ENCODE peak calls at places on chromosomes 7 and 10, in eight cellular contexts. One of them, this sample, is unnamed.

GRCh38 chr7:518630-519428 is 817 bp downstream of the PDGFA start:
- DNase-seq in keratinocyte: no peak
- DNase-seq in dorsolateral prefrontal cortex: peak
- DNase-seq in heart left ventricle: peak
- DNase-seq in testis: peak
- DNase-seq in ovary: peak
- DNase-seq in OCI-LY7: no peak
- DNase-seq in adrenal gland: peak
- DNase-seq in this sample: peak

GRCh38 chr7:77770316-77770715 is 27.9 kb downstream of the TMEM60 start:
- DNase-seq in dorsolateral prefrontal cortex: no peak
- DNase-seq in adrenal gland: no peak
- DNase-seq in heart left ventricle: no peak
- DNase-seq in keratinocyte: no peak
- DNase-seq in OCI-LY7: peak
- DNase-seq in ovary: no peak
- DNase-seq in testis: no peak
- DNase-seq in this sample: no peak

GRCh38 chr10:72272689-72273409 is 875 bp upstream of the DDIT4 start:
- DNase-seq in dorsolateral prefrontal cortex: peak
- DNase-seq in OCI-LY7: peak
- DNase-seq in adrenal gland: peak
- DNase-seq in ovary: peak
- DNase-seq in keratinocyte: no peak
- DNase-seq in testis: peak
- DNase-seq in heart left ventricle: peak
- DNase-seq in this sample: peak

GRCh38 chr7:111018960-111019835 is 71.7 kb upstream of the LRRN3 start:
- DNase-seq in ovary: no peak
- DNase-seq in OCI-LY7: no peak
- DNase-seq in heart left ventricle: no peak
- DNase-seq in dorsolateral prefrontal cortex: no peak
- DNase-seq in adrenal gland: peak
- DNase-seq in testis: no peak
- DNase-seq in keratinocyte: no peak
- DNase-seq in this sample: no peak

GRCh38 chr7:29921404-29922010 is 68.1 kb downstream of the SCRN1 start:
- DNase-seq in OCI-LY7: peak
- DNase-seq in testis: peak
- DNase-seq in adrenal gland: peak
- DNase-seq in heart left ventricle: no peak
- DNase-seq in ovary: no peak
- DNase-seq in keratinocyte: peak
- DNase-seq in dorsolateral prefrontal cortex: no peak
- DNase-seq in this sample: peak

GRCh38 chr10:1535337-1535957 is 201.9 kb downstream of the ADARB2 start:
- DNase-seq in dorsolateral prefrontal cortex: peak
- DNase-seq in testis: no peak
- DNase-seq in adrenal gland: no peak
- DNase-seq in heart left ventricle: no peak
- DNase-seq in ovary: no peak
- DNase-seq in keratinocyte: no peak
- DNase-seq in OCI-LY7: no peak
- DNase-seq in this sample: no peak

GRCh38 chr10:21144047-21144446 is 246.9 kb upstream of the NEBL start:
- DNase-seq in adrenal gland: no peak
- DNase-seq in keratinocyte: no peak
- DNase-seq in testis: no peak
- DNase-seq in ovary: no peak
- DNase-seq in heart left ventricle: no peak
- DNase-seq in dorsolateral prefrontal cortex: no peak
- DNase-seq in OCI-LY7: no peak
- DNase-seq in this sample: no peak

GRCh38 chr7:88638583-88638982 is 120.9 kb upstream of the ZNF804B start:
- DNase-seq in dorsolateral prefrontal cortex: no peak
- DNase-seq in testis: no peak
- DNase-seq in OCI-LY7: no peak
- DNase-seq in adrenal gland: no peak
- DNase-seq in keratinocyte: no peak
- DNase-seq in ovary: no peak
- DNase-seq in heart left ventricle: no peak
- DNase-seq in this sample: no peak

GRCh38 chr10:132562177-132562915 is 24.8 kb downstream of the INPP5A start:
- DNase-seq in dorsolateral prefrontal cortex: no peak
- DNase-seq in testis: no peak
- DNase-seq in heart left ventricle: peak
- DNase-seq in ovary: no peak
- DNase-seq in adrenal gland: no peak
- DNase-seq in OCI-LY7: no peak
- DNase-seq in keratinocyte: no peak
- DNase-seq in this sample: no peak

GRCh38 chr10:23173549-23174074 is 18.5 kb upstream of the PTF1A start:
- DNase-seq in testis: no peak
- DNase-seq in dorsolateral prefrontal cortex: no peak
- DNase-seq in adrenal gland: no peak
- DNase-seq in heart left ventricle: no peak
- DNase-seq in keratinocyte: no peak
- DNase-seq in ovary: no peak
- DNase-seq in OCI-LY7: no peak
- DNase-seq in this sample: no peak
- TF ChIP-seq CTCF in testis: no peak
- TF ChIP-seq CTCF in dorsolateral prefrontal cortex: no peak
- TF ChIP-seq CTCF in adrenal gland: no peak
- TF ChIP-seq CTCF in heart left ventricle: no peak
- TF ChIP-seq CTCF in keratinocyte: no peak
- TF ChIP-seq CTCF in ovary: no peak
- TF ChIP-seq CTCF in OCI-LY7: no peak
- TF ChIP-seq CTCF in this sample: no peak

GRCh38 chr10:101140950-101141621 is 10.0 kb downstream of the TLX1 start:
- DNase-seq in heart left ventricle: no peak
- DNase-seq in adrenal gland: no peak
- DNase-seq in testis: no peak
- DNase-seq in dorsolateral prefrontal cortex: no peak
- DNase-seq in ovary: no peak
- DNase-seq in keratinocyte: no peak
- DNase-seq in OCI-LY7: no peak
- DNase-seq in this sample: no peak

GRCh38 chr10:101140084-101140949 is 9.2 kb downstream of the TLX1 start:
- DNase-seq in keratinocyte: no peak
- DNase-seq in adrenal gland: no peak
- DNase-seq in ovary: no peak
- DNase-seq in heart left ventricle: no peak
- DNase-seq in dorsolateral prefrontal cortex: no peak
- DNase-seq in OCI-LY7: no peak
- DNase-seq in testis: no peak
- DNase-seq in this sample: no peak

GRCh38 chr10:101138788-101139420 is 7.8 kb downstream of the TLX1 start:
- DNase-seq in keratinocyte: no peak
- DNase-seq in ovary: no peak
- DNase-seq in dorsolateral prefrontal cortex: no peak
- DNase-seq in heart left ventricle: no peak
- DNase-seq in adrenal gland: no peak
- DNase-seq in testis: no peak
- DNase-seq in OCI-LY7: no peak
- DNase-seq in this sample: no peak

GRCh38 chr10:101137271-101137670 is 6.2 kb downstream of the TLX1 start:
- DNase-seq in keratinocyte: no peak
- DNase-seq in heart left ventricle: no peak
- DNase-seq in adrenal gland: no peak
- DNase-seq in dorsolateral prefrontal cortex: no peak
- DNase-seq in OCI-LY7: no peak
- DNase-seq in ovary: no peak
- DNase-seq in testis: no peak
- DNase-seq in this sample: no peak

GRCh38 chr10:101139421-101139911 is 8.4 kb downstream of the TLX1 start:
- DNase-seq in keratinocyte: no peak
- DNase-seq in ovary: no peak
- DNase-seq in adrenal gland: no peak
- DNase-seq in testis: no peak
- DNase-seq in heart left ventricle: no peak
- DNase-seq in OCI-LY7: no peak
- DNase-seq in dorsolateral prefrontal cortex: no peak
- DNase-seq in this sample: no peak
- TF ChIP-seq CTCF in keratinocyte: peak
- TF ChIP-seq CTCF in ovary: no peak
- TF ChIP-seq CTCF in adrenal gland: no peak
- TF ChIP-seq CTCF in testis: no peak
- TF ChIP-seq CTCF in heart left ventricle: peak
- TF ChIP-seq CTCF in OCI-LY7: no peak
- TF ChIP-seq CTCF in dorsolateral prefrontal cortex: no peak
- TF ChIP-seq CTCF in this sample: peak

GRCh38 chr7:150964593-150965111 is 13.5 kb downstream of the KCNH2 start:
- DNase-seq in testis: peak
- DNase-seq in heart left ventricle: peak
- DNase-seq in keratinocyte: no peak
- DNase-seq in OCI-LY7: no peak
- DNase-seq in adrenal gland: peak
- DNase-seq in dorsolateral prefrontal cortex: no peak
- DNase-seq in ovary: no peak
- DNase-seq in this sample: no peak
- TF ChIP-seq CTCF in testis: peak
- TF ChIP-seq CTCF in heart left ventricle: peak
- TF ChIP-seq CTCF in keratinocyte: no peak
- TF ChIP-seq CTCF in OCI-LY7: no peak
- TF ChIP-seq CTCF in adrenal gland: no peak
- TF ChIP-seq CTCF in dorsolateral prefrontal cortex: no peak
- TF ChIP-seq CTCF in ovary: no peak
- TF ChIP-seq CTCF in this sample: no peak

GRCh38 chr10:73398024-73398423 is 15.8 kb downstream of the ANXA7 start:
- DNase-seq in dorsolateral prefrontal cortex: no peak
- DNase-seq in testis: no peak
- DNase-seq in ovary: no peak
- DNase-seq in heart left ventricle: no peak
- DNase-seq in OCI-LY7: no peak
- DNase-seq in adrenal gland: no peak
- DNase-seq in keratinocyte: no peak
- DNase-seq in this sample: no peak
- TF ChIP-seq CTCF in dorsolateral prefrontal cortex: no peak
- TF ChIP-seq CTCF in testis: no peak
- TF ChIP-seq CTCF in ovary: no peak
- TF ChIP-seq CTCF in heart left ventricle: no peak
- TF ChIP-seq CTCF in OCI-LY7: peak
- TF ChIP-seq CTCF in adrenal gland: no peak
- TF ChIP-seq CTCF in keratinocyte: peak
- TF ChIP-seq CTCF in this sample: no peak

GRCh38 chr7:132575336-132575986 is 809 bp downstream of the PLXNA4 start:
- DNase-seq in dorsolateral prefrontal cortex: peak
- DNase-seq in adrenal gland: peak
- DNase-seq in testis: peak
- DNase-seq in OCI-LY7: no peak
- DNase-seq in ovary: peak
- DNase-seq in keratinocyte: no peak
- DNase-seq in heart left ventricle: peak
- DNase-seq in this sample: peak
- TF ChIP-seq CTCF in dorsolateral prefrontal cortex: no peak
- TF ChIP-seq CTCF in adrenal gland: no peak
- TF ChIP-seq CTCF in testis: no peak
- TF ChIP-seq CTCF in OCI-LY7: no peak
- TF ChIP-seq CTCF in ovary: no peak
- TF ChIP-seq CTCF in keratinocyte: peak
- TF ChIP-seq CTCF in heart left ventricle: peak
- TF ChIP-seq CTCF in this sample: no peak

GRCh38 chr10:97138174-97138573 is 47.6 kb downstream of the SLIT1 start:
- DNase-seq in dorsolateral prefrontal cortex: no peak
- DNase-seq in adrenal gland: no peak
- DNase-seq in ovary: no peak
- DNase-seq in OCI-LY7: peak
- DNase-seq in testis: no peak
- DNase-seq in heart left ventricle: no peak
- DNase-seq in keratinocyte: no peak
- DNase-seq in this sample: no peak
- TF ChIP-seq CTCF in dorsolateral prefrontal cortex: no peak
- TF ChIP-seq CTCF in adrenal gland: no peak
- TF ChIP-seq CTCF in ovary: no peak
- TF ChIP-seq CTCF in OCI-LY7: peak
- TF ChIP-seq CTCF in testis: no peak
- TF ChIP-seq CTCF in heart left ventricle: no peak
- TF ChIP-seq CTCF in keratinocyte: peak
- TF ChIP-seq CTCF in this sample: no peak